ENCODE peak calls at places on chromosomes 1 and 21, in six cellular contexts. One of them, this sample, is unnamed.

GRCh38 chr1:226820935-226821718 is 49.3 kb upstream of the PSEN2 start:
- DNase-seq in coronary artery: peak
- DNase-seq in lower leg skin: peak
- DNase-seq in testis: peak
- DNase-seq in AG04450: peak
- DNase-seq in HFF-Myc: peak
- DNase-seq in this sample: no peak

GRCh38 chr1:918843-919242 is 4.9 kb upstream of the SAMD11 start:
- DNase-seq in coronary artery: no peak
- DNase-seq in lower leg skin: no peak
- DNase-seq in testis: no peak
- DNase-seq in AG04450: no peak
- DNase-seq in HFF-Myc: no peak
- DNase-seq in this sample: no peak

GRCh38 chr1:182460550-182460951 is 10.6 kb downstream of the RGSL1 start:
- DNase-seq in coronary artery: no peak
- DNase-seq in lower leg skin: no peak
- DNase-seq in testis: no peak
- DNase-seq in AG04450: no peak
- DNase-seq in HFF-Myc: no peak
- DNase-seq in this sample: no peak

GRCh38 chr1:80441664-80442063 is 1359.1 kb upstream of the ADGRL2 start:
- DNase-seq in coronary artery: no peak
- DNase-seq in lower leg skin: no peak
- DNase-seq in testis: no peak
- DNase-seq in AG04450: no peak
- DNase-seq in HFF-Myc: no peak
- DNase-seq in this sample: no peak

GRCh38 chr1:201640624-201641023 is 101.7 kb downstream of the NAV1 start:
- DNase-seq in coronary artery: no peak
- DNase-seq in lower leg skin: peak
- DNase-seq in testis: no peak
- DNase-seq in AG04450: peak
- DNase-seq in HFF-Myc: peak
- DNase-seq in this sample: no peak

GRCh38 chr1:175870217-175870616 is 126.8 kb upstream of the TNR start:
- DNase-seq in coronary artery: no peak
- DNase-seq in lower leg skin: no peak
- DNase-seq in testis: no peak
- DNase-seq in AG04450: no peak
- DNase-seq in HFF-Myc: no peak
- DNase-seq in this sample: no peak

GRCh38 chr21:28336299-28336698 is 656.4 kb downstream of the LTN1 start:
- DNase-seq in coronary artery: no peak
- DNase-seq in lower leg skin: peak
- DNase-seq in testis: peak
- DNase-seq in AG04450: peak
- DNase-seq in HFF-Myc: peak
- DNase-seq in this sample: no peak

GRCh38 chr1:54053745-54054437 is 483 bp downstream of the TCEANC2 start:
- DNase-seq in coronary artery: no peak
- DNase-seq in lower leg skin: no peak
- DNase-seq in testis: no peak
- DNase-seq in AG04450: no peak
- DNase-seq in HFF-Myc: no peak
- DNase-seq in this sample: peak

GRCh38 chr1:248924696-248925532 is 18.9 kb downstream of the PGBD2 start:
- DNase-seq in coronary artery: no peak
- DNase-seq in lower leg skin: no peak
- DNase-seq in testis: peak
- DNase-seq in AG04450: no peak
- DNase-seq in HFF-Myc: no peak
- DNase-seq in this sample: peak

GRCh38 chr1:111236806-111237205 is 9.3 kb downstream of the CHI3L2 start:
- DNase-seq in coronary artery: no peak
- DNase-seq in lower leg skin: no peak
- DNase-seq in testis: no peak
- DNase-seq in AG04450: no peak
- DNase-seq in HFF-Myc: no peak
- DNase-seq in this sample: no peak

GRCh38 chr1:66247415-66248208 is 286.3 kb upstream of the SGIP1 start:
- DNase-seq in coronary artery: no peak
- DNase-seq in lower leg skin: no peak
- DNase-seq in testis: no peak
- DNase-seq in AG04450: no peak
- DNase-seq in HFF-Myc: no peak
- DNase-seq in this sample: peak

GRCh38 chr1:119686661-119687060 is 25.1 kb upstream of the PHGDH start:
- DNase-seq in coronary artery: no peak
- DNase-seq in lower leg skin: peak
- DNase-seq in testis: no peak
- DNase-seq in AG04450: no peak
- DNase-seq in HFF-Myc: no peak
- DNase-seq in this sample: no peak

GRCh38 chr1:113930499-113931161 is 1.5 kb downstream of the HIPK1 start:
- DNase-seq in coronary artery: peak
- DNase-seq in lower leg skin: no peak
- DNase-seq in testis: peak
- DNase-seq in AG04450: no peak
- DNase-seq in HFF-Myc: no peak
- DNase-seq in this sample: peak

GRCh38 chr1:8239306-8240023 is 78.4 kb upstream of the SLC45A1 start:
- DNase-seq in coronary artery: no peak
- DNase-seq in lower leg skin: no peak
- DNase-seq in testis: no peak
- DNase-seq in AG04450: no peak
- DNase-seq in HFF-Myc: no peak
- DNase-seq in this sample: no peak

GRCh38 chr21:35911412-35912191 is 148.7 kb downstream of the SETD4 start:
- DNase-seq in coronary artery: no peak
- DNase-seq in lower leg skin: no peak
- DNase-seq in testis: no peak
- DNase-seq in AG04450: no peak
- DNase-seq in HFF-Myc: no peak
- DNase-seq in this sample: no peak

GRCh38 chr21:24160528-24160927 is 1446.8 kb downstream of the MRPL39 start:
- DNase-seq in coronary artery: no peak
- DNase-seq in lower leg skin: no peak
- DNase-seq in testis: no peak
- DNase-seq in AG04450: no peak
- DNase-seq in HFF-Myc: no peak
- DNase-seq in this sample: no peak

GRCh38 chr1:111605553-111605952 is 14.0 kb upstream of the RAP1A start:
- DNase-seq in coronary artery: no peak
- DNase-seq in lower leg skin: peak
- DNase-seq in testis: no peak
- DNase-seq in AG04450: no peak
- DNase-seq in HFF-Myc: no peak
- DNase-seq in this sample: no peak

GRCh38 chr1:92356956-92357355 is 58.1 kb downstream of the RPAP2 start:
- DNase-seq in coronary artery: no peak
- DNase-seq in lower leg skin: no peak
- DNase-seq in testis: no peak
- DNase-seq in AG04450: peak
- DNase-seq in HFF-Myc: peak
- DNase-seq in this sample: no peak

GRCh38 chr1:168236836-168237611 is 11.2 kb downstream of the SFT2D2 start:
- DNase-seq in coronary artery: no peak
- DNase-seq in lower leg skin: no peak
- DNase-seq in testis: peak
- DNase-seq in AG04450: no peak
- DNase-seq in HFF-Myc: no peak
- DNase-seq in this sample: no peak

GRCh38 chr1:1352784-1353388 is 3.7 kb upstream of the DVL1 start:
- DNase-seq in coronary artery: no peak
- DNase-seq in lower leg skin: no peak
- DNase-seq in testis: no peak
- DNase-seq in AG04450: no peak
- DNase-seq in HFF-Myc: no peak
- DNase-seq in this sample: no peak

GRCh38 chr1:36650200-36651065 is 167.7 kb upstream of the CSF3R start:
- DNase-seq in coronary artery: no peak
- DNase-seq in lower leg skin: peak
- DNase-seq in testis: peak
- DNase-seq in AG04450: peak
- DNase-seq in HFF-Myc: peak
- DNase-seq in this sample: peak

GRCh38 chr21:42230636-42231035 is 11.7 kb downstream of the ABCG1 start:
- DNase-seq in coronary artery: no peak
- DNase-seq in lower leg skin: no peak
- DNase-seq in testis: no peak
- DNase-seq in AG04450: no peak
- DNase-seq in HFF-Myc: no peak
- DNase-seq in this sample: no peak

GRCh38 chr21:28239345-28239744 is 753.3 kb downstream of the LTN1 start:
- DNase-seq in coronary artery: no peak
- DNase-seq in lower leg skin: peak
- DNase-seq in testis: peak
- DNase-seq in AG04450: no peak
- DNase-seq in HFF-Myc: no peak
- DNase-seq in this sample: no peak

GRCh38 chr1:20124451-20125057 is 5.2 kb upstream of the PLA2G2D start:
- DNase-seq in coronary artery: peak
- DNase-seq in lower leg skin: peak
- DNase-seq in testis: no peak
- DNase-seq in AG04450: peak
- DNase-seq in HFF-Myc: peak
- DNase-seq in this sample: no peak

GRCh38 chr1:55045430-55045829 is 6.1 kb downstream of the PCSK9 start:
- DNase-seq in coronary artery: no peak
- DNase-seq in lower leg skin: no peak
- DNase-seq in testis: no peak
- DNase-seq in AG04450: no peak
- DNase-seq in HFF-Myc: no peak
- DNase-seq in this sample: no peak

GRCh38 chr1:18109058-18109755 is 1.6 kb downstream of the IGSF21 start:
- DNase-seq in coronary artery: no peak
- DNase-seq in lower leg skin: no peak
- DNase-seq in testis: no peak
- DNase-seq in AG04450: no peak
- DNase-seq in HFF-Myc: no peak
- DNase-seq in this sample: no peak
- TF ChIP-seq CTCF in coronary artery: no peak
- TF ChIP-seq CTCF in lower leg skin: no peak
- TF ChIP-seq CTCF in testis: no peak
- TF ChIP-seq CTCF in AG04450: no peak
- TF ChIP-seq CTCF in HFF-Myc: no peak
- TF ChIP-seq CTCF in this sample: no peak

GRCh38 chr1:74731399-74732052 is 1.3 kb downstream of the CRYZ start:
- DNase-seq in coronary artery: no peak
- DNase-seq in lower leg skin: no peak
- DNase-seq in testis: no peak
- DNase-seq in AG04450: no peak
- DNase-seq in HFF-Myc: no peak
- DNase-seq in this sample: peak

GRCh38 chr1:74737360-74737759 is 4.4 kb downstream of the TYW3 start:
- DNase-seq in coronary artery: no peak
- DNase-seq in lower leg skin: no peak
- DNase-seq in testis: no peak
- DNase-seq in AG04450: no peak
- DNase-seq in HFF-Myc: no peak
- DNase-seq in this sample: no peak

GRCh38 chr1:74732960-74733615 is at the start of the genes CRYZ and TYW3:
- DNase-seq in coronary artery: peak
- DNase-seq in lower leg skin: peak
- DNase-seq in testis: peak
- DNase-seq in AG04450: peak
- DNase-seq in HFF-Myc: peak
- DNase-seq in this sample: peak

GRCh38 chr1:74729741-74730478 is 2.9 kb downstream of the CRYZ start:
- DNase-seq in coronary artery: no peak
- DNase-seq in lower leg skin: no peak
- DNase-seq in testis: no peak
- DNase-seq in AG04450: no peak
- DNase-seq in HFF-Myc: peak
- DNase-seq in this sample: no peak

DNA sequence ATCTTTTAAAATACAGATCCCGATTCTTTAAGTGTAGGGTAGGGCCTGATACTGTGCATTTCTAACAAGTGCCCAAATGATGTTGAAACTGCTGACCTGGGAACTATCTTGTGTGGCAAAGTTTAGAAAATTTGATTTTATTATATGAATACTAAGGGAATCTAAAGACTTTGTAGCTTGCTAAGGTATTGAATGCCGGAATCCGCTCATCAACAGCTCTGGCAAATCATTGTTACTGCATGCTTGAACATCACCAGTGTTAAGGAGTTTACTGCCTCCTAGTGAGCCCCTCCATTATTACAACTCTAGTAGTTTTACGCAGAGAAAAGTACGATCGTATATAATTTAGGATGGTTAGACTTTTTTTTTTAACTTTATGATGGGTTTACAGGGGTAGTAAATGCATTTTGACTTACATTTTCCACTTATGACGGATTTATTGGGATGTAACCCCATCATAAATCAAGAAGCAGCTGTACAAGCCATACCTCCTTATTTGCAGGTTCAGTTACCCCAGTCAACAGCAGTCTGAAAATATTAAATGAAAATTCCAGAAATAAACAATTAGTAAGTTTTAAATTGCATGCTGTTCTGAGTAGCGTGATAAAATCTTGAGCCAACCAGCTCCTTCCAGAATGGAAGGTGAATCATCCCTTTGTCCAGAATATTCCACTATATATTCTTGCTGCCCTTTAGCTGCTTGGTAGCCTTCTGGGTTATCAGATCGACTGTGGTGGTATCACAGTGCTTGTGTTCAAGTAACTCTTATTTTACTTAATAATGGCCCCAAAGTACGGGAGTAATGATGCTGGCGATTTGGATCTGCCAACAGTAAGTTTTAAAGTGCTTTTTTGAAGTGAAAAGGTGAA is 898 bp downstream of the TYW3 start:
- DNase-seq in coronary artery: no peak
- DNase-seq in lower leg skin: no peak
- DNase-seq in testis: peak
- DNase-seq in AG04450: peak
- DNase-seq in HFF-Myc: peak
- DNase-seq in this sample: peak
- TF ChIP-seq CTCF in coronary artery: peak
- TF ChIP-seq CTCF in lower leg skin: no peak
- TF ChIP-seq CTCF in testis: peak
- TF ChIP-seq CTCF in AG04450: peak
- TF ChIP-seq CTCF in HFF-Myc: peak
- TF ChIP-seq CTCF in this sample: peak

GRCh38 chr1:65001238-65001792 is 35.0 kb upstream of the JAK1 start:
- DNase-seq in coronary artery: peak
- DNase-seq in lower leg skin: peak
- DNase-seq in testis: peak
- DNase-seq in AG04450: no peak
- DNase-seq in HFF-Myc: no peak
- DNase-seq in this sample: peak
- TF ChIP-seq CTCF in coronary artery: no peak
- TF ChIP-seq CTCF in lower leg skin: no peak
- TF ChIP-seq CTCF in testis: no peak
- TF ChIP-seq CTCF in AG04450: peak
- TF ChIP-seq CTCF in HFF-Myc: no peak
- TF ChIP-seq CTCF in this sample: no peak

DNA sequence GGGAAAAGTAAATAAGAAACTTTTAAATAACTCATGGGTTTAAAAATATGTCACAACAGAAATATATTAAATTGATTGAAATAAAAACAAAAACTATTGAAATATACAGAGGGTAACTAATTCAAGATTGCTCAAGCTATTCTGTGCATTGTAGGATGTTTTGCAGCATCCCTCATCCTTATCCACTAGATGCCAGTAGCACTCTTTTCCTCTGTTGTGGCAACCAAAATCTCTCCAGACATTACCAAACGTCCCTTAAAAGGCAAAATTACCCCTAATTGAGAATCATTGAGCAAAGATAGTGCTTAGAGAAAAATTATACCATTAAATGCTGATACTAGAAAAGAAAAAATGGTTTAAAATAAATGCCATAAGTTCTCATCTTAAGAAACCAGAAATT is 682.6 kb downstream of the RWDD3 start:
- DNase-seq in coronary artery: no peak
- DNase-seq in lower leg skin: no peak
- DNase-seq in testis: no peak
- DNase-seq in AG04450: no peak
- DNase-seq in HFF-Myc: no peak
- DNase-seq in this sample: no peak
- TF ChIP-seq CTCF in coronary artery: no peak
- TF ChIP-seq CTCF in lower leg skin: no peak
- TF ChIP-seq CTCF in testis: no peak
- TF ChIP-seq CTCF in AG04450: peak
- TF ChIP-seq CTCF in HFF-Myc: no peak
- TF ChIP-seq CTCF in this sample: no peak

This sample was measured in GM13976.